ENCODE peak calls at places on chromosomes 5 and 9, in eight cellular contexts. I is activated naive CD8-positive, alpha-beta T cell treated with anti-CD3 and anti-CD28 coated beads for 36 hours; F is HCEC 1CT; N is foreskin fibroblast; R is astrocyte of the cerebellum; O is AG20443; U is epithelial cell of esophagus; A is G401. H is an unnamed sample.
A peak's percentile ranks its signal among the peaks of the same experiment; 100 is the strongest.

GRCh38 chr5:82106207-82106606 is 134.4 kb downstream of the ATG10 start:
- DNase-seq in U (peak; percentile 73), R (no peak), F (peak; percentile 29), N (peak; percentile 77), A (peak; percentile 84), O (peak; percentile 43), I (no peak), H (no peak)

GRCh38 chr9:133691659-133692363 is 46.3 kb downstream of the SARDH start:
- DNase-seq in U (peak; percentile 6), I (peak; percentile 46), A (no peak), N (no peak), F (no peak), O (no peak), R (peak; percentile 28), H (no peak)

GRCh38 chr5:136113606-136114005 is 19.0 kb upstream of the SMAD5 start:
- DNase-seq in O (no peak), I (no peak), A (no peak), N (no peak), F (no peak), U (no peak), R (no peak), H (no peak)

GRCh38 chr5:91111473-91112238 is 271.5 kb downstream of the ARRDC3 start:
- DNase-seq in F (no peak), I (no peak), R (no peak), N (no peak), A (no peak), U (peak; percentile 50), O (no peak), H (no peak)

GRCh38 chr9:81759680-81760215 is 70.4 kb upstream of the TLE1 start:
- DNase-seq in I (no peak), N (peak; percentile 89), U (peak; percentile 78), R (peak; percentile 78), O (peak; percentile 70), F (peak; percentile 93), A (no peak), H (peak; percentile 86)

GRCh38 chr9:134943411-134943810 is 25.7 kb upstream of the FCN1 start:
- DNase-seq in N (no peak), R (no peak), A (no peak), F (no peak), U (no peak), I (no peak), O (no peak), H (no peak)

GRCh38 chr5:150694638-150695037 is 6.2 kb downstream of the RBM22 start:
- DNase-seq in O (no peak), A (no peak), F (peak; percentile 34), U (no peak), I (no peak), R (no peak), N (peak; percentile 27), H (peak; percentile 52)

GRCh38 chr5:132008961-132009680 is 2.3 kb downstream of the ACSL6 start:
- DNase-seq in U (peak; percentile 78), F (no peak), I (no peak), A (peak; percentile 91), O (no peak), R (no peak), N (no peak), H (no peak)

GRCh38 chr9:69411931-69412740 is 87.1 kb downstream of the ENTREP1 start:
- DNase-seq in N (no peak), R (no peak), F (no peak), U (no peak), O (no peak), I (no peak), A (no peak), H (no peak)

GRCh38 chr9:83630938-83631457 is 8.1 kb downstream of the IDNK start:
- DNase-seq in A (peak; percentile 21), U (no peak), F (no peak), R (no peak), O (no peak), I (no peak), N (no peak), H (no peak)

GRCh38 chr9:90843530-90843929 is 41.9 kb downstream of the SYK start:
- DNase-seq in A (no peak), I (no peak), U (no peak), N (no peak), F (no peak), O (no peak), R (no peak), H (no peak)

GRCh38 chr5:88883059-88883565 is at the start of gene MEF2C:
- DNase-seq in I (no peak), A (peak; percentile 83), O (peak; percentile 95), R (peak; percentile 67), U (peak; percentile 51), F (peak; percentile 87), N (peak; percentile 89), H (peak; percentile 82)

GRCh38 chr9:126015446-126015845 is 268.3 kb downstream of the PBX3 start:
- DNase-seq in N (no peak), A (no peak), R (no peak), I (no peak), F (no peak), U (no peak), O (no peak), H (no peak)

GRCh38 chr5:88203977-88204735 is 64.5 kb downstream of the TMEM161B start:
- DNase-seq in F (no peak), N (no peak), R (peak; percentile 64), U (no peak), A (no peak), O (no peak), I (no peak), H (no peak)

GRCh38 chr5:147481857-147482256 is 28.0 kb downstream of the DPYSL3 start:
- DNase-seq in N (peak; percentile 62), U (peak; percentile 48), R (no peak), A (no peak), I (no peak), O (peak; percentile 17), F (peak; percentile 64), H (peak; percentile 47)

GRCh38 chr9:16030513-16031185 is 477.8 kb downstream of the CCDC171 start:
- DNase-seq in O (peak; percentile 89), I (peak; percentile 73), N (peak; percentile 95), A (no peak), U (peak; percentile 72), F (peak; percentile 96), R (peak; percentile 97), H (peak; percentile 88)

GRCh38 chr5:90201923-90202322 is 207.6 kb downstream of the CETN3 start:
- DNase-seq in R (peak; percentile 79), I (no peak), O (no peak), A (no peak), U (peak; percentile 78), F (peak; percentile 21), N (peak; percentile 9), H (no peak)

GRCh38 chr5:1247811-1248210 is 22.6 kb downstream of the SLC6A18 start:
- DNase-seq in F (no peak), A (no peak), N (no peak), R (no peak), I (no peak), O (no peak), U (no peak), H (no peak)

GRCh38 chr5:138770977-138771376 is 17.8 kb downstream of the CTNNA1 start:
- DNase-seq in O (no peak), F (no peak), A (no peak), R (no peak), I (no peak), U (no peak), N (no peak), H (no peak)

GRCh38 chr5:178583279-178583678 is 6.9 kb downstream of the COL23A1 start:
- DNase-seq in N (no peak), U (no peak), I (no peak), O (no peak), F (no peak), A (no peak), R (no peak), H (no peak)

GRCh38 chr5:6837519-6838110 is 124.4 kb downstream of the TENT4A start:
- DNase-seq in I (peak; percentile 30), O (peak; percentile 43), U (no peak), R (no peak), A (no peak), F (no peak), N (peak; percentile 6), H (no peak)

GRCh38 chr9:97046228-97046627 is 7.3 kb upstream of the CTSV start:
- DNase-seq in O (peak; percentile 18), N (peak; percentile 7), F (no peak), U (peak; percentile 99), R (peak; percentile 5), I (no peak), A (no peak), H (no peak)

H was measured in HFFc6.